ENCODE peak calls at places on chromosomes 12 and 14, in four cellular contexts. B is foreskin keratinocyte, R is GM10248, Y is AG09309. E is an unnamed sample.
A peak's percentile ranks its signal among the peaks of the same experiment; 100 is the strongest.

GRCh38 chr12:124432376-124432775 is 135.0 kb downstream of the NCOR2 start:
- DNase-seq in Y (no peak), R (no peak), B (no peak), E (no peak)

GRCh38 chr12:67276469-67276868 is 7.3 kb downstream of the CAND1 start:
- DNase-seq in Y (no peak), R (no peak), B (no peak), E (no peak)

GRCh38 chr12:117155278-117156060 is 34.8 kb downstream of the FBXO21 start:
- DNase-seq in B (peak; percentile 65), R (peak; percentile 87), Y (no peak), E (peak; percentile 78)

GRCh38 chr12:32181498-32182175 is 75.0 kb downstream of the BICD1 start:
- DNase-seq in B (no peak), Y (no peak), R (no peak), E (no peak)

GRCh38 chr12:120720234-120720968 is 5.2 kb upstream of the ACADS start:
- DNase-seq in B (no peak), Y (peak; percentile 43), R (no peak), E (no peak)

GRCh38 chr14:75369506-75369905 is 58.3 kb upstream of the JDP2 start:
- DNase-seq in B (no peak), R (no peak), Y (no peak), E (no peak)

GRCh38 chr12:15600223-15600935 is 188.8 kb downstream of the EPS8 start:
- DNase-seq in R (no peak), Y (no peak), B (no peak), E (no peak)

GRCh38 chr12:121190523-121191031 is 19.4 kb upstream of the P2RX4 start:
- DNase-seq in B (peak; percentile 95), R (no peak), Y (peak; percentile 80), E (no peak)

GRCh38 chr12:112375105-112375504 is 7.1 kb downstream of the HECTD4 start:
- DNase-seq in Y (no peak), B (no peak), R (no peak), E (no peak)

GRCh38 chr12:28807535-28807934 is 341.5 kb upstream of the FAR2 start:
- DNase-seq in R (no peak), Y (no peak), B (no peak), E (no peak)

GRCh38 chr14:34275038-34275437 is 187.0 kb downstream of the SPTSSA start:
- DNase-seq in B (no peak), Y (no peak), R (no peak), E (no peak)

GRCh38 chr12:101566318-101566717 is 28.5 kb upstream of the MYBPC1 start:
- DNase-seq in R (no peak), B (no peak), Y (no peak), E (no peak)

GRCh38 chr12:55818886-55819285 is 1.0 kb downstream of the ORMDL2 start:
- DNase-seq in Y (no peak), B (no peak), R (no peak), E (no peak)

GRCh38 chr12:119679081-119679480 is 11.1 kb downstream of the PRKAB1 start:
- DNase-seq in R (no peak), B (no peak), Y (no peak), E (no peak)

GRCh38 chr14:103908580-103908979 is 19.7 kb upstream of the TDRD9 start:
- DNase-seq in R (no peak), B (no peak), Y (no peak), E (no peak)

GRCh38 chr12:107884769-107885694 is 110.5 kb downstream of the ASCL4 start:
- DNase-seq in B (no peak), Y (peak; percentile 4), R (peak; percentile 70), E (peak; percentile 71)

GRCh38 chr12:128783129-128783574 is 40.6 kb downstream of the SLC15A4 start:
- DNase-seq in B (no peak), R (peak; percentile 62), Y (no peak), E (peak; percentile 63)

GRCh38 chr12:131211279-131211938 is 257.7 kb downstream of the ADGRD1 start:
- DNase-seq in B (no peak), Y (no peak), R (no peak), E (no peak)

GRCh38 chr12:102953221-102953620 is 4.3 kb upstream of the ASCL1 start:
- DNase-seq in R (peak; percentile 29), B (no peak), Y (no peak), E (no peak)

GRCh38 chr14:32007755-32008374 is 69.2 kb upstream of the ARHGAP5 start:
- DNase-seq in B (no peak), R (no peak), Y (no peak), E (no peak)

GRCh38 chr12:57479043-57479375 is 657 bp downstream of the ARHGAP9 start:
- DNase-seq in B (no peak), R (no peak), Y (no peak), E (no peak)

GRCh38 chr14:99802301-99803105 is 9.3 kb downstream of the EML1 start:
- DNase-seq in B (no peak), R (no peak), Y (no peak), E (no peak)

GRCh38 chr14:102901633-102902032 is 20.8 kb upstream of the AMN start:
- DNase-seq in B (no peak), Y (no peak), R (peak; percentile 93), E (peak; percentile 95)

GRCh38 chr14:66804141-66804540 is 296.2 kb downstream of the GPHN start:
- DNase-seq in R (no peak), B (no peak), Y (no peak), E (no peak)

GRCh38 chr12:57454566-57455373 is at the start of gene INHBE:
- DNase-seq in R (no peak), Y (peak; percentile 86), B (no peak), E (no peak)

GRCh38 chr14:32514236-32514635 is 185.1 kb downstream of the AKAP6 start:
- DNase-seq in R (no peak), Y (no peak), B (no peak), E (no peak)

GRCh38 chr14:105863296-105864108 is 337.1 kb downstream of the TMEM121 start:
- DNase-seq in Y (no peak), R (no peak), B (no peak), E (no peak)

GRCh38 chr12:131098178-131098981 is 144.7 kb downstream of the ADGRD1 start:
- DNase-seq in B (no peak), Y (no peak), R (no peak), E (no peak)

GRCh38 chr14:33938131-33938949 is 12.5 kb downstream of the EGLN3 start:
- DNase-seq in R (no peak), B (no peak), Y (no peak), E (no peak)

DNA sequence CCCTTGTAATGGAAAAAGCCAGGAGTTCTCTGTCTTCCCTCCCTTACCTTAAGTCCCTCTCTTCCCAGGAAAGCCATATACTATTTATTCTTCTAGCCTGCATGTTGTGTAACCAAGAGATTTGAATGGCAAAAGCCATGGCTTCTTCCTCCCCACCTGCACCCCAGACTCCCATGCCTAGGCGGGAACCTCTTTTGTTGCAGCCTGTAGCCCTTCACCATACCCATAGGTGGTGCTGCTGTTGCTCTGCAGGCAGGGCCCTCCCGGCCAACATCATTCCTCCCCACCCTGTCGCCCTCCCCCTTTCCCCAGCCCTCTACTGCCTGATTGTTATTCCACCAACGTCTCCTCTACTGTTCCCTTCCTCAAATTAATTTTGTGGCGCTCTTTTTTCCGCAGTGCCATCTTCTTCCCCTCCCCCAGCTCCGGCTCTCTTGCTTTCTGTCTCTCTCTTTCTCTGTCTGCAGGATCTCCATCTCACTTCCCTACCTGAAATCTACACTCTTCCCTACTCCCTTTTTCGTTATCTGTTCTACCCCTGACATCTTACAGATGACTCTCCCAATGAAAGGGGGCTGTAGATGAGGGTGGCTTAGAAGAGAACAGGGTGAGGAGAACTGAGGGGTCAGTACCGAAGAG is 13.8 kb downstream of the NGDN start:
- DNase-seq in Y (no peak), R (peak; percentile 33), B (no peak), E (peak; percentile 34)
- TF ChIP-seq CTCF in Y (peak; percentile 45), R (peak; percentile 31), B (peak; percentile 59), E (no peak)

DNA sequence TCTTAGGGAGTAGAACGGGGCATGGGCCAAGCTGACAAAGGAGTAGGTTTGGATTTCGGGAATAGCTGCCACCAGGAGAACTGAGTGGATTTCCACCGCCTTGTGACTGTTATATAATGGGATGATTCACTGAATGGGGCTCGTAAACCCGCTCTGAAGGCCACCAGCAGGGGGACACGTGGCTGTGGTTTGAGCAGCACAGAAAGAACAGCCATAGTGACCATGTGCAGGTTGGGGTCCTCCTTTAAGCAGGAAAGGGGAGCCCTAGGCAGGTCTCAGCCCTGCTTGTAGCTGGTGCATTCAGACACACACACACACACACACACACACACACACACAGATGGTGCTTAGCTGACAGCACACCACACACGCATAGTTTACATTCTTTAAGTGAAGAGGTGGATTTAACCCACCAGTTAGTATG is 8.6 kb upstream of the ASB2 start:
- DNase-seq in R (no peak), B (no peak), Y (peak; percentile 71), E (no peak)
- TF ChIP-seq CTCF in R (peak; percentile 29), B (peak; percentile 37), Y (peak; percentile 68), E (peak; percentile 18)

GRCh38 chr12:11892065-11892391 is 178.7 kb upstream of the BCL2L14 start:
- DNase-seq in B (no peak), R (no peak), Y (no peak), E (no peak)
- TF ChIP-seq CTCF in B (no peak), R (no peak), Y (peak; percentile 30), E (no peak)

GRCh38 chr12:100391856-100392255 is 35.0 kb downstream of the SLC17A8 start:
- DNase-seq in Y (no peak), R (no peak), B (no peak), E (no peak)
- TF ChIP-seq CTCF in Y (peak; percentile 26), R (no peak), B (peak; percentile 54), E (peak; percentile 3)

GRCh38 chr12:52649066-52649465 is 2.9 kb downstream of the KRT2 start:
- DNase-seq in B (no peak), Y (no peak), R (no peak), E (no peak)

GRCh38 chr12:52650520-52651081 is 1.4 kb downstream of the KRT2 start:
- DNase-seq in R (no peak), B (no peak), Y (peak; percentile 13), E (no peak)

GRCh38 chr12:52655251-52655650 is 3.2 kb upstream of the KRT2 start:
- DNase-seq in Y (no peak), R (no peak), B (no peak), E (no peak)

GRCh38 chr12:52648012-52648550 is 3.9 kb downstream of the KRT2 start:
- DNase-seq in Y (no peak), R (no peak), B (no peak), E (no peak)

DNA sequence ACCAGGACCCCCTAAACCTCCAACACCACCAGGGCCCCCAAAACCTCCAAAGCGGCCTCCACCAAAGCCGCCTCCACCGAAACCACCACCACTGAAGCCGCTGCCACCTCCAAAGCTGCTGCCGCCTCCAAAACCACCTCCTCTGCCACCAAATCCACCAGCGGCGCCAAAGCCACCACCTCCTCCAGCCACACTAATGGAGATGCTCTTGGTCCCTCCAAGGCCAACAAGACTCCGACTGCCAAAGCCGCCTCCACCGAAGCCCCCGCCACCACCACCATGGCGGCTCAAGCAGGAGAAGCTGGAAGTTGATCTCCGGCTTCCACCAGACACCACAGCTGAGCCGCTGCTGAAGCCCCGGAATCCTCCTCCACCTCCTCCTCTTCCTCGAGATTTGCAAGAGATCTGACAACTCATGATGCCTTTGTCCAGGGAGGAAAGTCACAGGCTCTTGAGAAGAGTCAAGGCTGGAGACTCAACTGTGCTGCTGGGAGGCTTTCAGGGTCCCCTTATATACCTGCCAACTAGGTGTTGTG is at the start of gene KRT2:
- DNase-seq in Y (no peak), R (no peak), B (no peak), E (no peak)
- TF ChIP-seq CTCF in Y (no peak), R (no peak), B (no peak), E (no peak)

DNA sequence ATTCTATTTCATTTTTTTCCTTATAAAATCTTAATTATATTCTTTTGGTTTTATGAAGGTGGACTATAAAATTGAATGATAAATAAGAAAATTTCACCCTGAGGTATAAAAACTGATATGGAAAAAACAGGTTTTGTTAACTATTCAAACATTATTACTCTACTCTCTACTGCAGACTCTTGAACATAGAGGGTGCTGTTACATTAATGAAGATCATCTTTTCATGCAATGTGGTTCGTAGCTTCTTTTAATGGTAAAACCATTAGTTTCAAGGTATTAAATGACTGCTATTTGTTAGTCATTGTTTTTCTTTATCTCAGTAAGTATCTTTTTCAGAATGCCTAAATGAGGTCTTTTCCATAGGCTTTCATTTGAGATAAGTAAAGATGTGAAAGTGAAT is 510.4 kb downstream of the SLC16A7 start:
- DNase-seq in B (no peak), Y (no peak), R (no peak), E (no peak)
- TF ChIP-seq CTCF in B (peak; percentile 70), Y (peak; percentile 26), R (no peak), E (no peak)